ENCODE peak calls at places on chromosomes 16 and 17, in seven cellular contexts. One of them, this sample, is unnamed.

GRCh38 chr16:4801051-4801961 is 1.1 kb downstream of the ROGDI start:
- DNase-seq in A549: no peak
- DNase-seq in lung: no peak
- DNase-seq in left lung: no peak
- DNase-seq in cardiac muscle cell: peak; percentile 26
- DNase-seq in RWPE2: no peak
- DNase-seq in endodermal cell: peak; percentile 59
- DNase-seq in this sample: no peak

GRCh38 chr16:57700801-57701551 is 6.4 kb downstream of the DRC7 start:
- DNase-seq in lung: no peak
- DNase-seq in RWPE2: no peak
- DNase-seq in A549: no peak
- DNase-seq in endodermal cell: no peak
- DNase-seq in left lung: no peak
- DNase-seq in cardiac muscle cell: no peak
- DNase-seq in this sample: no peak

GRCh38 chr16:3957344-3957980 is 76.9 kb upstream of the CREBBP start:
- DNase-seq in cardiac muscle cell: no peak
- DNase-seq in RWPE2: no peak
- DNase-seq in left lung: no peak
- DNase-seq in lung: no peak
- DNase-seq in endodermal cell: peak; percentile 60
- DNase-seq in A549: no peak
- DNase-seq in this sample: no peak

GRCh38 chr16:17013067-17013466 is 457.7 kb downstream of the XYLT1 start:
- DNase-seq in cardiac muscle cell: no peak
- DNase-seq in lung: no peak
- DNase-seq in left lung: no peak
- DNase-seq in endodermal cell: no peak
- DNase-seq in A549: no peak
- DNase-seq in RWPE2: no peak
- DNase-seq in this sample: no peak

GRCh38 chr17:353213-353837 is 718 bp upstream of the RPH3AL start:
- DNase-seq in left lung: no peak
- DNase-seq in lung: no peak
- DNase-seq in cardiac muscle cell: no peak
- DNase-seq in endodermal cell: no peak
- DNase-seq in RWPE2: no peak
- DNase-seq in A549: peak; percentile 40
- DNase-seq in this sample: peak; percentile 47

GRCh38 chr17:63526861-63527260 is 3.7 kb downstream of the KCNH6 start:
- DNase-seq in RWPE2: no peak
- DNase-seq in cardiac muscle cell: no peak
- DNase-seq in endodermal cell: no peak
- DNase-seq in lung: no peak
- DNase-seq in A549: no peak
- DNase-seq in left lung: no peak
- DNase-seq in this sample: no peak

GRCh38 chr16:27748868-27749546 is 199.1 kb downstream of the KATNIP start:
- DNase-seq in lung: no peak
- DNase-seq in left lung: peak; percentile 57
- DNase-seq in endodermal cell: peak; percentile 82
- DNase-seq in A549: peak; percentile 37
- DNase-seq in RWPE2: no peak
- DNase-seq in cardiac muscle cell: peak; percentile 71
- DNase-seq in this sample: no peak

GRCh38 chr17:14882131-14882530 is 383.0 kb downstream of the PMP22 start:
- DNase-seq in left lung: no peak
- DNase-seq in lung: no peak
- DNase-seq in A549: no peak
- DNase-seq in RWPE2: no peak
- DNase-seq in endodermal cell: no peak
- DNase-seq in cardiac muscle cell: no peak
- DNase-seq in this sample: no peak

GRCh38 chr16:84262939-84263338 is 23.1 kb upstream of the KCNG4 start:
- DNase-seq in lung: no peak
- DNase-seq in endodermal cell: no peak
- DNase-seq in left lung: no peak
- DNase-seq in RWPE2: no peak
- DNase-seq in A549: no peak
- DNase-seq in cardiac muscle cell: no peak
- DNase-seq in this sample: no peak

GRCh38 chr16:64543401-64543800 is 578.5 kb downstream of the CDH11 start:
- DNase-seq in left lung: no peak
- DNase-seq in lung: no peak
- DNase-seq in A549: no peak
- DNase-seq in RWPE2: no peak
- DNase-seq in cardiac muscle cell: no peak
- DNase-seq in endodermal cell: no peak
- DNase-seq in this sample: no peak

GRCh38 chr16:64539811-64540210 is 582.1 kb downstream of the CDH11 start:
- DNase-seq in endodermal cell: no peak
- DNase-seq in left lung: no peak
- DNase-seq in RWPE2: no peak
- DNase-seq in A549: no peak
- DNase-seq in lung: no peak
- DNase-seq in cardiac muscle cell: no peak
- DNase-seq in this sample: no peak

GRCh38 chr16:64540449-64540848 is 581.4 kb downstream of the CDH11 start:
- DNase-seq in A549: no peak
- DNase-seq in lung: no peak
- DNase-seq in cardiac muscle cell: no peak
- DNase-seq in endodermal cell: no peak
- DNase-seq in left lung: no peak
- DNase-seq in RWPE2: no peak
- DNase-seq in this sample: no peak

GRCh38 chr16:64544859-64545258 is 577.0 kb downstream of the CDH11 start:
- DNase-seq in A549: no peak
- DNase-seq in RWPE2: no peak
- DNase-seq in left lung: no peak
- DNase-seq in lung: no peak
- DNase-seq in cardiac muscle cell: no peak
- DNase-seq in endodermal cell: no peak
- DNase-seq in this sample: no peak

DNA sequence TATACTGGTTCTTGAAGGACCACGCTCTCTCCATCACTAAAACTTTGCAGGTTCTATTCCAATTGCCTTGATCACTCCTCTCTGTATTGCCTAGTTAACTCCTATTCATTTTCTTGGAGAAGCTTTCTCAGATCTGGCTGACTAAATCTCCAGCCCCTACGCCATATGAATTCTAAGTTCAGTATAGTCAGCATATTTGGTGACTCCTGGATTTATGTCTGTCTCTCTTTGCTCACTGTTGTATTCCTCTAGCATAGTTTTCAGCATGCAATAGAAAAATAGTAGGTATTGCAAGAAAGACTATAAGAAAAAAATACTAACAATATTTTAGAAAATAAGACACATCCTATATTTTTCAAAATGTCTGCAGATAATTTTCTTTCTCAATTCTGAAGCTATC is 579.7 kb downstream of the CDH11 start:
- DNase-seq in cardiac muscle cell: no peak
- DNase-seq in RWPE2: no peak
- DNase-seq in A549: no peak
- DNase-seq in endodermal cell: no peak
- DNase-seq in left lung: no peak
- DNase-seq in lung: no peak
- DNase-seq in this sample: no peak
- H3K9me3 ChIP-seq in cardiac muscle cell: no peaks in the 10 kb centered on the region
- H3K9me3 ChIP-seq in RWPE2: no peaks in the 10 kb centered on the region
- H3K9me3 ChIP-seq in A549: no peaks in the 10 kb centered on the region
- H3K9me3 ChIP-seq in endodermal cell: peaks cover 27% of the 10 kb centered on the region
- H3K9me3 ChIP-seq in left lung: no peaks in the 10 kb centered on the region
- H3K9me3 ChIP-seq in lung: no peaks in the 10 kb centered on the region
- H3K9me3 ChIP-seq in this sample: no peaks in the 10 kb centered on the region

GRCh38 chr16:68754117-68754792 is 17.2 kb downstream of the CDH1 start:
- DNase-seq in A549: no peak
- DNase-seq in RWPE2: no peak
- DNase-seq in cardiac muscle cell: no peak
- DNase-seq in lung: no peak
- DNase-seq in left lung: no peak
- DNase-seq in endodermal cell: no peak
- DNase-seq in this sample: no peak

GRCh38 chr16:68750243-68750642 is 13.2 kb downstream of the CDH1 start:
- DNase-seq in lung: no peak
- DNase-seq in endodermal cell: no peak
- DNase-seq in A549: no peak
- DNase-seq in cardiac muscle cell: no peak
- DNase-seq in left lung: no peak
- DNase-seq in RWPE2: no peak
- DNase-seq in this sample: no peak

GRCh38 chr16:68751160-68751559 is 14.1 kb downstream of the CDH1 start:
- DNase-seq in RWPE2: no peak
- DNase-seq in endodermal cell: no peak
- DNase-seq in lung: no peak
- DNase-seq in left lung: no peak
- DNase-seq in cardiac muscle cell: no peak
- DNase-seq in A549: no peak
- DNase-seq in this sample: no peak

GRCh38 chr16:68749424-68749823 is 12.3 kb downstream of the CDH1 start:
- DNase-seq in lung: no peak
- DNase-seq in RWPE2: no peak
- DNase-seq in cardiac muscle cell: no peak
- DNase-seq in left lung: no peak
- DNase-seq in endodermal cell: peak; percentile 81
- DNase-seq in A549: peak; percentile 35
- DNase-seq in this sample: peak; percentile 39

DNA sequence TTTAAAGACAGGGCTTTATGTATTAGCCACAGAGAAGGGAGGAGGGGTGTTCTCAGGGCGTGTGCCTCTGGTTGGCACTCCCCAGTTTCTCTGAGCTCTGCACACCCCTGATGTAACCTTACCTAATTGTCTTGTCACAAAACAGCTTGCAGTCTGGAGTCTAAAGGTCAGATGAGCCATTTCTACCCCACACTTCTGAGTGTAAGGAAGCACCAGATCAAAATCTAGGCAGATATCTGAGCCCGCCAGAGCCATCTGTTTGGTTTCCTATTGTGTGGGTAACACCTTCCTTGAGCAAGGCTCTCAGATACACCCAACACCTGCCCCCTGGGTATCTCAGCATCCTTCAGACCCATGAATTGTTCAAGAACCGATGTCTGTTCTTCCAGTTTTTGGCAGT is 15.5 kb downstream of the CDH1 start:
- DNase-seq in RWPE2: no peak
- DNase-seq in lung: no peak
- DNase-seq in cardiac muscle cell: no peak
- DNase-seq in A549: peak; percentile 66
- DNase-seq in endodermal cell: no peak
- DNase-seq in left lung: no peak
- DNase-seq in this sample: no peak
- H3K27ac ChIP-seq in RWPE2: peak overlapping the region; percentile 99
- H3K27ac ChIP-seq in lung: no peak overlapping the region
- H3K27ac ChIP-seq in cardiac muscle cell: no peak overlapping the region
- H3K27ac ChIP-seq in A549: peak overlapping the region; percentile 78
- H3K27ac ChIP-seq in endodermal cell: no peak overlapping the region
- H3K27ac ChIP-seq in left lung: no peak overlapping the region
- H3K27ac ChIP-seq in this sample: peak overlapping the region; percentile 12

GRCh38 chr16:919658-920631 is 50.8 kb downstream of the LMF1 start:
- DNase-seq in lung: no peak
- DNase-seq in RWPE2: peak; percentile 53
- DNase-seq in endodermal cell: no peak
- DNase-seq in cardiac muscle cell: no peak
- DNase-seq in left lung: no peak
- DNase-seq in A549: no peak
- DNase-seq in this sample: peak; percentile 50
- H3K9me3 ChIP-seq in lung: no peaks in the 10 kb centered on the region
- H3K9me3 ChIP-seq in RWPE2: no peaks in the 10 kb centered on the region
- H3K9me3 ChIP-seq in endodermal cell: no peaks in the 10 kb centered on the region
- H3K9me3 ChIP-seq in cardiac muscle cell: no peaks in the 10 kb centered on the region
- H3K9me3 ChIP-seq in left lung: peaks cover 4% of the 10 kb centered on the region
- H3K9me3 ChIP-seq in A549: peaks cover 5% of the 10 kb centered on the region
- H3K9me3 ChIP-seq in this sample: no peaks in the 10 kb centered on the region

GRCh38 chr17:8143581-8144400 is 8.4 kb downstream of the PER1 start:
- DNase-seq in endodermal cell: peak; percentile 42
- DNase-seq in left lung: no peak
- DNase-seq in RWPE2: no peak
- DNase-seq in lung: no peak
- DNase-seq in A549: no peak
- DNase-seq in cardiac muscle cell: no peak
- DNase-seq in this sample: peak; percentile 16

GRCh38 chr17:8142158-8142886 is 9.9 kb downstream of the PER1 start:
- DNase-seq in cardiac muscle cell: no peak
- DNase-seq in A549: no peak
- DNase-seq in RWPE2: no peak
- DNase-seq in endodermal cell: peak; percentile 49
- DNase-seq in left lung: no peak
- DNase-seq in lung: no peak
- DNase-seq in this sample: peak; percentile 56

GRCh38 chr17:8144401-8145295 is 7.6 kb downstream of the PER1 start:
- DNase-seq in left lung: no peak
- DNase-seq in lung: no peak
- DNase-seq in RWPE2: no peak
- DNase-seq in A549: no peak
- DNase-seq in endodermal cell: peak; percentile 45
- DNase-seq in cardiac muscle cell: no peak
- DNase-seq in this sample: peak; percentile 18

GRCh38 chr17:8141741-8142140 is 10.5 kb downstream of the PER1 start:
- DNase-seq in RWPE2: no peak
- DNase-seq in cardiac muscle cell: no peak
- DNase-seq in endodermal cell: peak; percentile 42
- DNase-seq in A549: no peak
- DNase-seq in lung: no peak
- DNase-seq in left lung: no peak
- DNase-seq in this sample: no peak

DNA sequence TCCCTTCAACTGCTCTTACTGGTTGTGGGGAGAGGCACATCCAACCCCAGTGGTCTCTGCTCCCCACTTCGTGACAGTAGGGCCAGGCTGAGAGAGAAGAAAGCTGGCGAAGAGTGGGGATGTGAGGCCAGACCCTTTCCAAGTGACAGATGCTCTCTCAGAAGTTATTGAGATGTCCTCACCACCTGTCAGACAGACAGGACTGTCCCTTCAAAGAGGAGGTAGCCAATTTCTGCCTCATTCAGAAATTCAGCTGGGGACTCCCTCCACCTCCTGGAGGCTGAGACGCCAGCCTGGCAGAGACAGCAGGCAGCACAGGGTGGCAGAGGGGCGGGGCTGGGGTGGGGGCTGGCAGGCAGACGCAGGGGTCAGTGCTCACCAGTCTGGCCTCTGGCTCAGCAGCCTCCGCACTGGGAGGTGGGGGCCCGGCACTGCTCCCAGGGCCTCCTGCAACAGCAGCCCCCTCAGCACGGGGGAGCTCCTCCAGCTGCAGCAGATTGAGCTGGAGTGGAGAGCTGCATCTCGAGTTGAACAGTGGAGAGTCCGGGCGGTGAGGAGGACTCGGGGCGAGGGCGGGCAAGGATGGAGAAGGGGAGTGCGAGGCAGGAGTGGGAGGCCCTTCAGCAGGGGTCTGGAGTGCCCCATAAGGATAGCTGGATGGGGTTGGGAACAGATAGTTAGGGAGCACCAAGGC is 9.2 kb downstream of the PER1 start:
- DNase-seq in lung: no peak
- DNase-seq in A549: no peak
- DNase-seq in endodermal cell: peak; percentile 44
- DNase-seq in left lung: no peak
- DNase-seq in RWPE2: no peak
- DNase-seq in cardiac muscle cell: no peak
- DNase-seq in this sample: no peak
- H3K27ac ChIP-seq in lung: no peak overlapping the region
- H3K27ac ChIP-seq in A549: no peak overlapping the region
- H3K27ac ChIP-seq in endodermal cell: no peak overlapping the region
- H3K27ac ChIP-seq in left lung: no peak overlapping the region
- H3K27ac ChIP-seq in RWPE2: no peak overlapping the region
- H3K27ac ChIP-seq in cardiac muscle cell: no peak overlapping the region
- H3K27ac ChIP-seq in this sample: no peak overlapping the region

This sample was measured in right lobe of liver.